ENCODE peak calls at places on chromosomes 12 and 14, in six cellular contexts. O, F, M, B, R and S are unnamed samples.

GRCh38 chr14:100536721-100537700 is 50.2 kb downstream of the BEGAIN start:
- DNase-seq in O (no peak), F (peak), M (no peak), B (peak), R (peak), S (peak)

GRCh38 chr12:80269953-80270552 is 170.7 kb downstream of the OTOGL start:
- DNase-seq in O (peak), F (no peak), M (peak), B (no peak), R (no peak), S (no peak)

GRCh38 chr14:29370024-29370423 is 557.6 kb downstream of the PRKD1 start:
- DNase-seq in O (no peak), F (no peak), M (no peak), B (no peak), R (no peak), S (no peak)

GRCh38 chr12:12561305-12562015 is 1.2 kb downstream of the DUSP16 start:
- DNase-seq in O (no peak), F (peak), M (peak), B (peak), R (peak), S (peak)

GRCh38 chr12:54175130-54175963 is 13.4 kb downstream of the SMUG1 start:
- DNase-seq in O (no peak), F (no peak), M (no peak), B (no peak), R (no peak), S (no peak)

GRCh38 chr12:89346741-89347324 is 5.5 kb downstream of the DUSP6 start:
- DNase-seq in O (peak), F (no peak), M (peak), B (no peak), R (no peak), S (no peak)

GRCh38 chr14:69636051-69636639 is 24.7 kb downstream of the SUSD6 start:
- DNase-seq in O (no peak), F (no peak), M (no peak), B (no peak), R (no peak), S (no peak)

GRCh38 chr14:77924392-77924948 is 124.6 kb downstream of the ADCK1 start:
- DNase-seq in O (no peak), F (no peak), M (no peak), B (no peak), R (no peak), S (no peak)

GRCh38 chr12:13173537-13173936 is 23.0 kb upstream of the EMP1 start:
- DNase-seq in O (peak), F (no peak), M (no peak), B (no peak), R (no peak), S (no peak)

GRCh38 chr14:83425138-83425537 is 1891.5 kb upstream of the SEL1L start:
- DNase-seq in O (peak), F (no peak), M (no peak), B (no peak), R (no peak), S (no peak)

GRCh38 chr14:104341532-104342434 is 203.4 kb downstream of the KIF26A start:
- DNase-seq in O (peak), F (no peak), M (peak), B (peak), R (peak), S (peak)

GRCh38 chr12:120928864-120929652 is 24.9 kb upstream of the SPPL3 start:
- DNase-seq in O (peak), F (no peak), M (no peak), B (no peak), R (no peak), S (no peak)

GRCh38 chr12:39619660-39620433 is at the start of gene ABCD2:
- DNase-seq in O (peak), F (no peak), M (peak), B (peak), R (peak), S (peak)

GRCh38 chr14:87613856-87614255 is 379.1 kb downstream of the GALC start:
- DNase-seq in O (peak), F (no peak), M (no peak), B (no peak), R (no peak), S (no peak)

GRCh38 chr12:14216405-14217294 is 148.8 kb upstream of the ATF7IP start:
- DNase-seq in O (no peak), F (peak), M (peak), B (no peak), R (no peak), S (no peak)

GRCh38 chr14:87952307-87953094 is 40.5 kb downstream of the GALC start:
- DNase-seq in O (no peak), F (no peak), M (no peak), B (no peak), R (no peak), S (no peak)

GRCh38 chr14:32407170-32407569 is 78.1 kb downstream of the AKAP6 start:
- DNase-seq in O (no peak), F (no peak), M (no peak), B (no peak), R (no peak), S (no peak)

GRCh38 chr14:23577710-23578392 is 739 bp downstream of the JPH4 start:
- DNase-seq in O (no peak), F (no peak), M (no peak), B (no peak), R (peak), S (peak)

GRCh38 chr12:47066278-47067048 is 13.0 kb upstream of the PCED1B start:
- DNase-seq in O (no peak), F (no peak), M (no peak), B (no peak), R (no peak), S (no peak)

GRCh38 chr12:22653075-22653474 is 28.1 kb downstream of the ETNK1 start:
- DNase-seq in O (no peak), F (no peak), M (no peak), B (no peak), R (no peak), S (no peak)

GRCh38 chr12:69570545-69571399 is 14.5 kb upstream of the CCT2 start:
- DNase-seq in O (peak), F (no peak), M (peak), B (peak), R (peak), S (no peak)

GRCh38 chr14:88426271-88426670 is 40.8 kb downstream of the SPATA7 start:
- DNase-seq in O (no peak), F (no peak), M (no peak), B (no peak), R (no peak), S (no peak)

GRCh38 chr14:45810152-45810872 is 557.3 kb upstream of the MIS18BP1 start:
- DNase-seq in O (no peak), F (no peak), M (peak), B (peak), R (no peak), S (no peak)
- TF ChIP-seq CTCF in O (no peak), F (peak), M (peak), B (peak), R (no peak), S (peak)

GRCh38 chr12:130401703-130402102 is 64.0 kb downstream of the PIWIL1 start:
- DNase-seq in O (no peak), F (no peak), M (peak), B (peak), R (no peak), S (no peak)
- TF ChIP-seq CTCF in O (no peak), F (peak), M (peak), B (peak), R (peak), S (peak)

GRCh38 chr14:97382616-97383226 is 585.5 kb downstream of the VRK1 start:
- DNase-seq in O (no peak), F (no peak), M (peak), B (no peak), R (no peak), S (no peak)
- TF ChIP-seq CTCF in O (no peak), F (no peak), M (no peak), B (no peak), R (no peak), S (no peak)

DNA sequence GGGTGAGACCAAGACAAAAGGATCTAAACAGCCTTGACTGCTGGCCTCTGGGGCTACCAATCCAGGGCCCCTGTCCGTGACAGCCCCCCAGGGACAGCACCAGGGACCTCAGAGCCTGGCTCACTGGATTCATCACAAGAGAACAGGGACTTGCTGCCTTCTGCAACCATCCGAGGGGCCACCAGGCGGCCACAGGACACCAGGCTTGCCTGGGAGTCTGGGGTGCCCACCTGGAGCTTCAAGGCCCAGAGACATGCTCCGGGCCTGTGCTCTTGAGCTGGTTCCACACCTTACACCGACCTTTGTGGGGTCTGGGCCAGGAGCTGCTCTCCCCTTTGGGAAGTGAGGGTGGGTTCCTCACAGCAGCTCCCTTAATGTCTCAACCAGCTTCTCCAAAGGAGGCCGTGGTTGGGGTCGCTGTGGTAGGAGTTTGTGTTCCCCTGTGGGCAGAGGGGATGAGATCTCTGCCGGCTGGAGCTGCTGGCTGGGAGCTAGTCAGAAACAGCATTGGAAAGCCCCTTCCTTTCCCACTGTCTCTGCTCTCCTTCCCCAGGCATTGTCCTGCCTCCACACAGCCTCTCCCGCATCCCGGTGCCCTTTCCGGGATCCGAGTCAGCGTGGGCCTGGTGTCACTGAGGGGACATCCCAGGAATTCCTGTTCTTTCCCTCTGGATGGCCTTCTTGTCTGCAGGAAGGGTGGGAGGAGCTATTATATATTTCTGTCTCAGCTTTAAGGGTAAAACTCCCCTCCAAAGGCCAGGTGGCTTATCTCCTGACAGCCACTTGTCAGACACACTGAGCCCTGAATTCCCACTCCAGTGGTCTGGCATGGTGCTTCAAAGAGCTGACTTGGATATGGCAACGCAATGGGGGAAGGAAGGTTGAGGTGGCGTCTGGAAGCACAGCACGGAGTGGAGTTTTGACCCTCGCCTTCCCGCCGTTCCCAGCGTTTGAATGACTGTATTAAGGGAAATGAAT is 5.1 kb upstream of the PAPLN start:
- DNase-seq in O (no peak), F (no peak), M (no peak), B (peak), R (peak), S (no peak)
- TF ChIP-seq CTCF in O (no peak), F (peak), M (no peak), B (peak), R (peak), S (peak)